ENCODE peak calls at places on chromosomes 7 and 10, in six cellular contexts. One of them, this sample, is unnamed.

GRCh38 chr7:84677386-84677785 is 482.8 kb upstream of the SEMA3A start:
- DNase-seq in breast epithelium: no peak
- DNase-seq in CD8-positive, alpha-beta T cell: no peak
- DNase-seq in brain microvascular endothelial cell: no peak
- DNase-seq in esophagus muscularis mucosa: no peak
- DNase-seq in hepatocyte: no peak
- DNase-seq in this sample: no peak

GRCh38 chr10:16505168-16505567 is 16.5 kb downstream of the C1QL3 start:
- DNase-seq in esophagus muscularis mucosa: no peak
- DNase-seq in CD8-positive, alpha-beta T cell: no peak
- DNase-seq in brain microvascular endothelial cell: peak; percentile 29
- DNase-seq in breast epithelium: no peak
- DNase-seq in hepatocyte: no peak
- DNase-seq in this sample: no peak

GRCh38 chr7:73504017-73504416 is 18.1 kb downstream of the BAZ1B start:
- DNase-seq in brain microvascular endothelial cell: no peak
- DNase-seq in hepatocyte: no peak
- DNase-seq in breast epithelium: no peak
- DNase-seq in esophagus muscularis mucosa: no peak
- DNase-seq in CD8-positive, alpha-beta T cell: no peak
- DNase-seq in this sample: no peak

GRCh38 chr10:10824611-10825148 is 193.0 kb upstream of the CELF2 start:
- DNase-seq in hepatocyte: no peak
- DNase-seq in breast epithelium: peak; percentile 21
- DNase-seq in brain microvascular endothelial cell: peak; percentile 92
- DNase-seq in CD8-positive, alpha-beta T cell: no peak
- DNase-seq in esophagus muscularis mucosa: no peak
- DNase-seq in this sample: peak; percentile 23

GRCh38 chr10:17026686-17027485 is 102.7 kb downstream of the CUBN start:
- DNase-seq in esophagus muscularis mucosa: peak; percentile 47
- DNase-seq in brain microvascular endothelial cell: peak; percentile 80
- DNase-seq in breast epithelium: no peak
- DNase-seq in CD8-positive, alpha-beta T cell: peak; percentile 80
- DNase-seq in hepatocyte: no peak
- DNase-seq in this sample: no peak

GRCh38 chr10:44386546-44387052 is 1.7 kb upstream of the CXCL12 start:
- DNase-seq in hepatocyte: peak; percentile 88
- DNase-seq in brain microvascular endothelial cell: peak; percentile 31
- DNase-seq in CD8-positive, alpha-beta T cell: no peak
- DNase-seq in esophagus muscularis mucosa: no peak
- DNase-seq in breast epithelium: no peak
- DNase-seq in this sample: peak; percentile 57

GRCh38 chr7:81956520-81956919 is 186.7 kb upstream of the HGF start:
- DNase-seq in brain microvascular endothelial cell: peak; percentile 53
- DNase-seq in breast epithelium: no peak
- DNase-seq in esophagus muscularis mucosa: no peak
- DNase-seq in hepatocyte: peak; percentile 46
- DNase-seq in CD8-positive, alpha-beta T cell: no peak
- DNase-seq in this sample: no peak

GRCh38 chr10:42801135-42801534 is 18.5 kb downstream of the BMS1 start:
- DNase-seq in esophagus muscularis mucosa: no peak
- DNase-seq in breast epithelium: no peak
- DNase-seq in CD8-positive, alpha-beta T cell: no peak
- DNase-seq in hepatocyte: no peak
- DNase-seq in brain microvascular endothelial cell: no peak
- DNase-seq in this sample: no peak

GRCh38 chr10:129877773-129878371 is 86.2 kb downstream of the EBF3 start:
- DNase-seq in hepatocyte: no peak
- DNase-seq in brain microvascular endothelial cell: no peak
- DNase-seq in esophagus muscularis mucosa: no peak
- DNase-seq in CD8-positive, alpha-beta T cell: peak; percentile 35
- DNase-seq in breast epithelium: no peak
- DNase-seq in this sample: no peak

GRCh38 chr7:116691664-116692063 is 19.7 kb downstream of the MET start:
- DNase-seq in CD8-positive, alpha-beta T cell: no peak
- DNase-seq in brain microvascular endothelial cell: peak; percentile 84
- DNase-seq in hepatocyte: no peak
- DNase-seq in breast epithelium: no peak
- DNase-seq in esophagus muscularis mucosa: no peak
- DNase-seq in this sample: no peak

GRCh38 chr7:44264221-44264956 is 61.0 kb downstream of the CAMK2B start:
- DNase-seq in CD8-positive, alpha-beta T cell: no peak
- DNase-seq in hepatocyte: no peak
- DNase-seq in breast epithelium: no peak
- DNase-seq in brain microvascular endothelial cell: no peak
- DNase-seq in esophagus muscularis mucosa: no peak
- DNase-seq in this sample: no peak

GRCh38 chr10:121696854-121697253 is 98.6 kb upstream of the FGFR2 start:
- DNase-seq in brain microvascular endothelial cell: no peak
- DNase-seq in CD8-positive, alpha-beta T cell: no peak
- DNase-seq in esophagus muscularis mucosa: no peak
- DNase-seq in hepatocyte: peak; percentile 28
- DNase-seq in breast epithelium: no peak
- DNase-seq in this sample: peak; percentile 49

GRCh38 chr10:96374985-96375830 is 16.4 kb upstream of the OPALIN start:
- DNase-seq in brain microvascular endothelial cell: peak; percentile 84
- DNase-seq in esophagus muscularis mucosa: peak; percentile 94
- DNase-seq in CD8-positive, alpha-beta T cell: peak; percentile 68
- DNase-seq in hepatocyte: peak; percentile 95
- DNase-seq in breast epithelium: peak; percentile 67
- DNase-seq in this sample: peak; percentile 88

GRCh38 chr10:59290448-59290847 is 71.9 kb downstream of the FAM13C start:
- DNase-seq in esophagus muscularis mucosa: no peak
- DNase-seq in hepatocyte: no peak
- DNase-seq in CD8-positive, alpha-beta T cell: no peak
- DNase-seq in breast epithelium: no peak
- DNase-seq in brain microvascular endothelial cell: no peak
- DNase-seq in this sample: no peak

GRCh38 chr7:157653827-157654207 is 317.0 kb downstream of the DNAJB6 start:
- DNase-seq in brain microvascular endothelial cell: no peak
- DNase-seq in hepatocyte: no peak
- DNase-seq in CD8-positive, alpha-beta T cell: no peak
- DNase-seq in esophagus muscularis mucosa: no peak
- DNase-seq in breast epithelium: no peak
- DNase-seq in this sample: no peak

GRCh38 chr10:28925154-28925663 is 247.9 kb downstream of the BAMBI start:
- DNase-seq in breast epithelium: no peak
- DNase-seq in esophagus muscularis mucosa: peak; percentile 68
- DNase-seq in brain microvascular endothelial cell: no peak
- DNase-seq in hepatocyte: no peak
- DNase-seq in CD8-positive, alpha-beta T cell: no peak
- DNase-seq in this sample: no peak

GRCh38 chr10:34369120-34369519 is 446.0 kb downstream of the PARD3 start:
- DNase-seq in esophagus muscularis mucosa: no peak
- DNase-seq in CD8-positive, alpha-beta T cell: no peak
- DNase-seq in hepatocyte: no peak
- DNase-seq in brain microvascular endothelial cell: no peak
- DNase-seq in breast epithelium: no peak
- DNase-seq in this sample: no peak
- H3K27me3 ChIP-seq in esophagus muscularis mucosa: no peaks in the 10 kb centered on the region
- H3K27me3 ChIP-seq in CD8-positive, alpha-beta T cell: no peaks in the 10 kb centered on the region
- H3K27me3 ChIP-seq in hepatocyte: no peaks in the 10 kb centered on the region
- H3K27me3 ChIP-seq in brain microvascular endothelial cell: no peaks in the 10 kb centered on the region
- H3K27me3 ChIP-seq in breast epithelium: no peaks in the 10 kb centered on the region
- H3K27me3 ChIP-seq in this sample: no peaks in the 10 kb centered on the region

GRCh38 chr7:94888542-94888941 is 18.9 kb upstream of the PPP1R9A start:
- DNase-seq in brain microvascular endothelial cell: no peak
- DNase-seq in CD8-positive, alpha-beta T cell: no peak
- DNase-seq in breast epithelium: peak; percentile 23
- DNase-seq in hepatocyte: peak; percentile 40
- DNase-seq in esophagus muscularis mucosa: no peak
- DNase-seq in this sample: peak; percentile 19
- TF ChIP-seq CTCF in brain microvascular endothelial cell: peak; percentile 55
- TF ChIP-seq CTCF in CD8-positive, alpha-beta T cell: no peak
- TF ChIP-seq CTCF in breast epithelium: peak; percentile 21
- TF ChIP-seq CTCF in hepatocyte: peak; percentile 17
- TF ChIP-seq CTCF in esophagus muscularis mucosa: no peak
- TF ChIP-seq CTCF in this sample: no peak

GRCh38 chr7:155594961-155595366 is 48.6 kb upstream of the CNPY1 start:
- DNase-seq in CD8-positive, alpha-beta T cell: no peak
- DNase-seq in brain microvascular endothelial cell: no peak
- DNase-seq in esophagus muscularis mucosa: no peak
- DNase-seq in hepatocyte: peak; percentile 47
- DNase-seq in breast epithelium: no peak
- DNase-seq in this sample: no peak

GRCh38 chr7:155590215-155591023 is 44.1 kb upstream of the CNPY1 start:
- DNase-seq in CD8-positive, alpha-beta T cell: no peak
- DNase-seq in brain microvascular endothelial cell: peak; percentile 77
- DNase-seq in breast epithelium: no peak
- DNase-seq in esophagus muscularis mucosa: no peak
- DNase-seq in hepatocyte: peak; percentile 54
- DNase-seq in this sample: peak; percentile 16

GRCh38 chr7:155594163-155594732 is 47.9 kb upstream of the CNPY1 start:
- DNase-seq in hepatocyte: no peak
- DNase-seq in esophagus muscularis mucosa: no peak
- DNase-seq in brain microvascular endothelial cell: no peak
- DNase-seq in breast epithelium: no peak
- DNase-seq in CD8-positive, alpha-beta T cell: no peak
- DNase-seq in this sample: no peak

GRCh38 chr7:155591055-155591750 is 44.8 kb upstream of the CNPY1 start:
- DNase-seq in breast epithelium: no peak
- DNase-seq in esophagus muscularis mucosa: no peak
- DNase-seq in brain microvascular endothelial cell: no peak
- DNase-seq in CD8-positive, alpha-beta T cell: no peak
- DNase-seq in hepatocyte: peak; percentile 55
- DNase-seq in this sample: peak; percentile 57

DNA sequence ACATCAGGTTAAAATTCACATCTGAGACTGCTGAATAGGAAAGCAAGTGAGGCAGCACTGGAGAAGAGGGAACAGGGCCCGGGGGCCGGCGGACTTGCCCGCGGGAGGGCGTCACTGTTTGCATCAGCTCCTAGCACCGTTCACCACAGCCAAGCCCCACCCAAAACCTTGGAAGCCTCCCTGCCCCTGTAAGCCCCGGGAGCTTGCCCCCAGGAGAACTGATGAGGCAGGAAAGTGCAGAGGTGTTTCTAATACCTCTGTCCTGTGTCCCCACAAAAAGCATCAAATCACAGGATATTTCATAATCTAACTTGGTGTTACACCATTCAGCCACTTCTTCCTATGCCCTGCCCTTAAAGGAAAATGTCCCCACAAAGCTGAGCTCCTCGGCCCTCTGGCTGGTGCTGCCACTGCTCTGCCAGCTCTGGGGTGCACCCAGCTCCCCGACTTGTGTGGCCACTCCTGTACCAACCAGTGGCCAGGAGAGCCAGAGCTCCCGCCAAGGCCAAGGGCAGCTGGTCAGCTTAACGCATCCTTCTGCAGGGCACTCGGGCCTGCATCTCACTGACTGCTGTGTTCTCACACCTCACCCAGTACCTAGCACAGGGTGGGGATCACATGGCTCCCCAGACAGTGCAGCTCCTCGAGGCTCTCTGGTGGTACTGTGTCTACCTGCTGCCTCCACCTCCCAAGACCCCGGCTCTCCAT is 47.2 kb upstream of the CNPY1 start:
- DNase-seq in hepatocyte: no peak
- DNase-seq in breast epithelium: no peak
- DNase-seq in esophagus muscularis mucosa: no peak
- DNase-seq in CD8-positive, alpha-beta T cell: no peak
- DNase-seq in brain microvascular endothelial cell: no peak
- DNase-seq in this sample: no peak
- H3K27me3 ChIP-seq in hepatocyte: no peaks in the 10 kb centered on the region
- H3K27me3 ChIP-seq in breast epithelium: no peaks in the 10 kb centered on the region
- H3K27me3 ChIP-seq in esophagus muscularis mucosa: no peaks in the 10 kb centered on the region
- H3K27me3 ChIP-seq in CD8-positive, alpha-beta T cell: no peaks in the 10 kb centered on the region
- H3K27me3 ChIP-seq in brain microvascular endothelial cell: no peaks in the 10 kb centered on the region
- H3K27me3 ChIP-seq in this sample: no peaks in the 10 kb centered on the region

GRCh38 chr7:143387156-143387975 is 6.2 kb downstream of the ZYX start:
- DNase-seq in hepatocyte: no peak
- DNase-seq in CD8-positive, alpha-beta T cell: no peak
- DNase-seq in breast epithelium: no peak
- DNase-seq in brain microvascular endothelial cell: no peak
- DNase-seq in esophagus muscularis mucosa: no peak
- DNase-seq in this sample: no peak
- TF ChIP-seq CTCF in hepatocyte: no peak
- TF ChIP-seq CTCF in CD8-positive, alpha-beta T cell: no peak
- TF ChIP-seq CTCF in breast epithelium: no peak
- TF ChIP-seq CTCF in brain microvascular endothelial cell: peak; percentile 40
- TF ChIP-seq CTCF in esophagus muscularis mucosa: no peak
- TF ChIP-seq CTCF in this sample: no peak

GRCh38 chr7:54663603-54664234 is 95.3 kb downstream of the SEC61G start:
- DNase-seq in CD8-positive, alpha-beta T cell: no peak
- DNase-seq in esophagus muscularis mucosa: no peak
- DNase-seq in breast epithelium: no peak
- DNase-seq in brain microvascular endothelial cell: no peak
- DNase-seq in hepatocyte: no peak
- DNase-seq in this sample: no peak
- H3K27me3 ChIP-seq in CD8-positive, alpha-beta T cell: no peaks in the 10 kb centered on the region
- H3K27me3 ChIP-seq in esophagus muscularis mucosa: no peaks in the 10 kb centered on the region
- H3K27me3 ChIP-seq in breast epithelium: no peaks in the 10 kb centered on the region
- H3K27me3 ChIP-seq in brain microvascular endothelial cell: peaks cover 7% of the 10 kb centered on the region
- H3K27me3 ChIP-seq in hepatocyte: peaks cover 35% of the 10 kb centered on the region
- H3K27me3 ChIP-seq in this sample: peaks cover 21% of the 10 kb centered on the region

GRCh38 chr10:71338728-71339495 is 19.9 kb downstream of the SLC29A3 start:
- DNase-seq in hepatocyte: peak; percentile 55
- DNase-seq in CD8-positive, alpha-beta T cell: peak; percentile 2
- DNase-seq in breast epithelium: no peak
- DNase-seq in brain microvascular endothelial cell: no peak
- DNase-seq in esophagus muscularis mucosa: no peak
- DNase-seq in this sample: no peak
- TF ChIP-seq CTCF in hepatocyte: no peak
- TF ChIP-seq CTCF in CD8-positive, alpha-beta T cell: no peak
- TF ChIP-seq CTCF in breast epithelium: no peak
- TF ChIP-seq CTCF in brain microvascular endothelial cell: no peak
- TF ChIP-seq CTCF in esophagus muscularis mucosa: no peak
- TF ChIP-seq CTCF in this sample: no peak

GRCh38 chr10:132781556-132781955 is 4.4 kb downstream of the NKX6-2 start:
- DNase-seq in CD8-positive, alpha-beta T cell: no peak
- DNase-seq in hepatocyte: no peak
- DNase-seq in esophagus muscularis mucosa: no peak
- DNase-seq in brain microvascular endothelial cell: no peak
- DNase-seq in breast epithelium: no peak
- DNase-seq in this sample: no peak
- H3K27me3 ChIP-seq in CD8-positive, alpha-beta T cell: no peaks in the 10 kb centered on the region
- H3K27me3 ChIP-seq in hepatocyte: peaks cover 35% of the 10 kb centered on the region
- H3K27me3 ChIP-seq in esophagus muscularis mucosa: peaks cover 25% of the 10 kb centered on the region
- H3K27me3 ChIP-seq in brain microvascular endothelial cell: peaks cover 22% of the 10 kb centered on the region
- H3K27me3 ChIP-seq in breast epithelium: no peaks in the 10 kb centered on the region
- H3K27me3 ChIP-seq in this sample: peaks cover 35% of the 10 kb centered on the region

DNA sequence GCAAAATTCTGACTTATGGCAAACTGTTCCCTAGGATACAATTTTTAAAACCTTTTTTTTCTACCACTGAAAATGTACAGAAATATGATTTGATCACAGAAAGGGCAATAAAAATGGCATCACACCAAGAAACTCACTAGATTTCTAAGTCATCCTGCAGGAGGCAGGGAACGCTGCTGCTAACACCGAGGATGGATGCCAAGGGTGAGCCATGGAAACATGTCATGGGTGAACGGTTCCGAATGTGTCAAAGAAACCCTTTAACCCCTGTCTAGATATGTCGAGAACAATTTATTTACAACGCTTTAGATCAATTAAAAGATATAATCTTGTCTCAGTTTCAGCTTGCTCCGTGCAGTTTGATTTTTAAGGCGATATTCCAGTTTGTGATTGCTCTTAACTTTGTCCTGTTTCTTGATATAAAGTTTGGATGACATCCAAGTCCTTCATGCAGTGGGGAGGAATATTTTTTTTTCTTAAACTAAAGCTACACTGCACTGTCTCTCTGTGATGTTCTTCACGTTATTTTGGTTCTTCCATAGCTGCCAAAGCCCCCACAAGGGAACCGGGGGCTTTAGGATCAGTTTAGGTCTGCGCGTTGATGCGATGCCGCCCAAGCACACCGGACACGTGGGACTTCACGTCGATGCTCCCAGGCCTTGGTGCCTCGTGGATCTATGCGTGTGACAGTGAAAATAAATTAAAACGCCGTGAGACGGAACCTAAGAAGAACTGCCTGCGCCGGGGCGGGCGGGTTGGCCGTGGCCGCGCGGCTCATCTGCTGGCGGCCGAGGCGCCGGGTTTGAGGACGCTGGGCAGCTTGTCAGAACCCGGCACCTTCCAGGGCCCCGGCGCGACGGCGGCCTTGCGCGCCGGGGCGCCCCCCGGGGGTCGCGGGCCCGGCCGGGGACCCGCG is 220.2 kb downstream of the PHTF2 start:
- DNase-seq in esophagus muscularis mucosa: no peak
- DNase-seq in brain microvascular endothelial cell: peak; percentile 14
- DNase-seq in hepatocyte: no peak
- DNase-seq in breast epithelium: no peak
- DNase-seq in CD8-positive, alpha-beta T cell: no peak
- DNase-seq in this sample: peak; percentile 44
- TF ChIP-seq CTCF in esophagus muscularis mucosa: no peak
- TF ChIP-seq CTCF in brain microvascular endothelial cell: peak; percentile 44
- TF ChIP-seq CTCF in hepatocyte: no peak
- TF ChIP-seq CTCF in breast epithelium: no peak
- TF ChIP-seq CTCF in CD8-positive, alpha-beta T cell: no peak
- TF ChIP-seq CTCF in this sample: peak; percentile 10